ENCODE peak calls at places on chromosomes 1 and 21, in six cellular contexts. T is fibroblast of lung, Q is activated B cell treated with CpG ODN at 0.5 μM for 24 hours, I is astrocyte of the spinal cord, N is glutamatergic neuron, D is endothelial cell of umbilical vein. U is an unnamed sample.

GRCh38 chr1:162732094-162732493 is 58.4 kb upstream of the HSD17B7 start:
- DNase-seq in N (no peak), I (no peak), D (no peak), Q (no peak), T (no peak), U (no peak)

GRCh38 chr1:230828421-230828820 is 39.9 kb downstream of the C1orf198 start:
- DNase-seq in D (no peak), N (no peak), T (no peak), Q (no peak), I (no peak), U (no peak)

GRCh38 chr1:70934197-70934961 is 113.2 kb downstream of the PTGER3 start:
- DNase-seq in D (no peak), N (no peak), I (no peak), T (no peak), Q (no peak), U (no peak)

GRCh38 chr1:234375672-234376071 is 2.4 kb downstream of the COA6 start:
- DNase-seq in T (no peak), Q (no peak), I (no peak), N (no peak), D (no peak), U (no peak)

GRCh38 chr1:41160498-41161110 is 81.5 kb downstream of the SCMH1 start:
- DNase-seq in I (no peak), T (no peak), Q (no peak), D (no peak), N (no peak), U (no peak)

GRCh38 chr1:31714442-31715096 is 10.8 kb upstream of the COL16A1 start:
- DNase-seq in T (peak; percentile 70), D (peak; percentile 70), Q (peak; percentile 34), N (peak; percentile 65), I (peak; percentile 75), U (peak; percentile 64)

GRCh38 chr1:42114229-42114628 is 39.0 kb upstream of the GUCA2B start:
- DNase-seq in T (no peak), I (no peak), Q (no peak), N (no peak), D (no peak), U (no peak)

GRCh38 chr1:38418195-38419030 is 371.8 kb upstream of the POU3F1 start:
- DNase-seq in N (no peak), D (peak; percentile 75), I (peak; percentile 3), T (no peak), Q (no peak), U (no peak)

GRCh38 chr21:44399955-44400790 is 46.8 kb downstream of the TRPM2 start:
- DNase-seq in Q (no peak), T (no peak), I (no peak), D (no peak), N (no peak), U (peak; percentile 30)

GRCh38 chr1:14420686-14421085 is 177.8 kb upstream of the KAZN start:
- DNase-seq in Q (no peak), T (no peak), D (no peak), I (no peak), N (no peak), U (no peak)

GRCh38 chr1:14412235-14412634 is 186.2 kb upstream of the KAZN start:
- DNase-seq in D (no peak), I (no peak), N (no peak), Q (no peak), T (no peak), U (no peak)

GRCh38 chr1:14413809-14414208 is 184.7 kb upstream of the KAZN start:
- DNase-seq in I (peak; percentile 57), D (no peak), Q (no peak), N (no peak), T (peak; percentile 16), U (no peak)

GRCh38 chr1:14415396-14415795 is 183.1 kb upstream of the KAZN start:
- DNase-seq in D (no peak), Q (no peak), N (no peak), I (no peak), T (no peak), U (no peak)
- TF ChIP-seq CTCF in D (no peak), Q (no peak), N (no peak), I (peak; percentile 23), T (no peak), U (no peak)

DNA sequence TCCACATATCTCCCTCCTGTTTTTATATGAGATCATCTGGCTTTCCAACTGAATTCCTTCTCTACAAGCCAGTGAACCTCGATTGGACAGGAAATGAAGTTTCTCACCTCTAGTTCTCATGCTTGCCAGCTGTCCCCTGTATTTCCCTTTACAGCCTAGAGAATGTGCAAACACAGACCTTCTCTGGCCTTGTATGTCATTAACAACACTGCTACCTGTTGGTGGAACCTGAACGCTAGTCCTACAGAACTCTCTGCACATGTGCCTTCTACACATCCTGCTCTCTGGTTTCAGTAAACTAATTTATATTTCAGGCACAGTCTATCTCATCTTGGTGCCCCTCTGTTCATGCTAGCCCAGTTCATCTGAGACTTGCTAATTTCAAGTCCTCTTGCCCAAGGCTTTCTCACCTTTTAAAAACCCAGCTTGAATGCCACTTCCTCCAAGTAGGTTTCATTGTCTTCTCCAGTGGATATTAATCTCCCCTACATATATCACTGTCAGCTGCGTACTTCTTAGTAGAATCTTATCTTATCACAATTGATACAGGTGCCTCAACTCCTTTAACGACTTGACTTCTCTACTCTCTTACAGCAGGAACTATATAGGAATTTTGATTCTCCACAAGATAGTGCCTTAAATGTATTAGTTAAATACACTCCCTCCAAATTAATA is 549.9 kb downstream of the PLPP3 start:
- DNase-seq in D (no peak), I (no peak), T (no peak), N (no peak), Q (no peak), U (no peak)
- TF ChIP-seq CTCF in D (no peak), I (no peak), T (no peak), N (no peak), Q (no peak), U (no peak)

GRCh38 chr1:23554481-23555224 is 4.6 kb downstream of the ID3 start:
- DNase-seq in T (peak; percentile 78), I (peak; percentile 92), Q (peak; percentile 76), N (peak; percentile 91), D (peak; percentile 94), U (peak; percentile 86)
- TF ChIP-seq CTCF in T (peak; percentile 15), I (no peak), Q (no peak), N (no peak), D (peak; percentile 42), U (no peak)

DNA sequence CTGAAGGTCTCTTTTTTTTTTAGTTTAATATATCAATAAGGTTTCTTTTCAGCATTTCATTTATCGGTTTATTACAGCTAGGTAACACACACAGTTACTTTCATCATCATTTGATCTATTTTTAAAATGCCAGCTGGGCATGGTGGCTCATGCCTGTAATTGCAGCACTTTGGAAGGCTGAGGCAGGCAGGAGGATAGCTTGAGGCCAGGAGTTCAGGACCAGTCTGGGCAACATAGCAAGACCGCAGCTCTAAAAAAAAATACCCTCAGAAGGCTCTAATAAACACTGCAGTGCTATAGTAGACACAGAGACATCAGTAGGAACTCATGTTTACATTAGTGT is 48.5 kb upstream of the VAMP3 start:
- DNase-seq in Q (no peak), D (no peak), N (no peak), T (no peak), I (no peak), U (no peak)
- TF ChIP-seq CTCF in Q (no peak), D (no peak), N (no peak), T (no peak), I (no peak), U (no peak)

DNA sequence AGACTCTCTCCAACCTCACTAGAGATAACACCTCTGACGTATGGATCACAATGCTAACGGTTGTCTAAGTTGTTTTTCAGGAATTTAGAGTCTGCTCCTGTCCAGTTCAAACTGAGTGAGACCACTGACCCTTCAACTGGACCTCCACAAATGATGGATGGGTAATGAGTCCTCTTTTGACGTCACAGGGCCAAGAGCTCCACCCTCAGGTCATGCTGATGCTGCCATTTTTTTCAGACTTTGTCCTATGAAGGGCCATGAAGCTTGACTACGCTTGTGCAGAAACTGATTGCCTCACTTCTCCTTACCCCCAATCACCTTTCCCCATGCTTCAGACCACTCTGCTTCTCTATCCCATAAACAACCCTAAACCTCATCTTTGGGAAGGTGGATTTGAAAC is 16.6 kb downstream of the GRIK3 start:
- DNase-seq in I (no peak), Q (no peak), N (no peak), D (no peak), T (no peak), U (no peak)
- TF ChIP-seq CTCF in I (no peak), Q (no peak), N (no peak), D (no peak), T (no peak), U (no peak)

DNA sequence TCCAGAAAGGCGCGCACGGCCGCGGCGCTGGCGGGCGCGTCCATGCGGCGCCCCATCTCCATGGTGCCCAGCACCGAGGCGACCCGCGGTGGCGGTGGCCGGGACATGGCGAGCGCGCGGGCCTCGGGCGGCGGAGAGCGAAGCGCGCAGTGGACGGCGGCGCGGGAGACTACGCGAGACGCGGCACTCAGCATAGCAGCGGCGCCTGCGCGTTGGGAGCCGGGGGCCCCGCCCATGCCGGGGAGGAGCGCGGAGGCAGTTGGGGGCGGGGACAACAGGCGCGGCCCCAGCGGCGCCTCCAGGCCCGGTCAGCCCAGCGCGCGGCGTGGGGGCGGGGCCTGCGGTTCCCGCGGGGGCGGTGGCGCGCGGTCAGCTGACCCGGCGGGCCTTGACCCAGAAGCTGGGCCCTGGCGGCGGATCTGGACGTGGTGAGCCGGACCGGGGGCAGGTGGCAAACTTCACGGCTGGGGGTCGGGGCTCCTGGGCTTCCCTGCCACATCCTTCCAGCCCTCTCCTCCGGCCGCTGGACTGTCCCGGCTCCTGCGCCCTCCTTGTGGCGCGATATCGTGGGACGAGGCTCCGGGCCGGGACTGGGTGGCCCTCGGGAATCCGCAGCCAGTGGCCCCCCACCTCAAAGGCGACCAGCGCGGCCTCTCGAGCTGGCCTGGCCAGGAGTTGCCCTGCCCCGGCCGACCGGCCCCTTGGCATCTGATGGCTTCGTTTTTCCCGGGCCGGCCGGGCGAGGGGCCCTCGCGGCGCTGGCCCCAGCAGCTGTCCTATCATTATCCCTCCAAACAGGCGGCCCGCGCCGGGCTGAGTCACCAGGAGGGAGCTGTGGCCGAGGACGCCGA is at the start of the genes AKR7A2 and SLC66A1:
- DNase-seq in N (peak; percentile 95), Q (peak; percentile 96), D (peak; percentile 96), I (peak; percentile 90), T (peak; percentile 91), U (peak; percentile 90)
- TF ChIP-seq CTCF in N (no peak), Q (no peak), D (peak; percentile 3), I (no peak), T (no peak), U (no peak)

GRCh38 chr1:202656951-202657646 is 53.2 kb downstream of the SYT2 start:
- DNase-seq in Q (no peak), I (peak; percentile 28), N (no peak), D (peak; percentile 26), T (peak; percentile 20), U (no peak)
- TF ChIP-seq CTCF in Q (no peak), I (peak; percentile 33), N (peak; percentile 27), D (peak; percentile 33), T (no peak), U (no peak)

GRCh38 chr1:43987159-43988022 is 4.0 kb upstream of the CCDC24 start:
- DNase-seq in D (no peak), N (no peak), I (no peak), Q (no peak), T (no peak), U (no peak)

GRCh38 chr1:43984855-43985254 is 5.8 kb downstream of the B4GALT2 start:
- DNase-seq in I (no peak), N (no peak), T (no peak), D (no peak), Q (no peak), U (no peak)

GRCh38 chr1:43983253-43983904 is 4.4 kb downstream of the B4GALT2 start:
- DNase-seq in D (no peak), T (no peak), I (no peak), N (no peak), Q (no peak), U (no peak)

GRCh38 chr1:43985984-43986595 is 5.3 kb upstream of the CCDC24 start:
- DNase-seq in I (no peak), Q (no peak), T (no peak), N (no peak), D (no peak), U (no peak)

GRCh38 chr1:43986712-43987111 is 4.7 kb upstream of the CCDC24 start:
- DNase-seq in T (no peak), Q (no peak), I (no peak), D (no peak), N (no peak), U (no peak)
- TF ChIP-seq CTCF in T (peak; percentile 9), Q (no peak), I (peak; percentile 19), D (peak; percentile 11), N (no peak), U (no peak)

U was measured in mesothelial cell of epicardium.